ENCODE peak calls at places on chromosomes 13 and 19, in ten cellular contexts. Z is right cardiac atrium; D is activated T-cell treated with anti-CD3 and anti-CD28 coated beads for 24 hours; V is IMR-90; R is NCI-H2171; K is stimulated activated CD4-positive, alpha-beta T cell treated with anti-CD3 and anti-CD28 coated beads, Interleukin-12 subunit alpha, Interleukin-12 subunit beta, amount 100 ng/mL, for 4 hours; S is WTC11; C is type B pancreatic cell; N is activated naive CD4-positive, alpha-beta T cell treated with anti-CD3 and anti-CD28 coated beads for 36 hours; M is activated CD4-positive, CD25-positive, alpha-beta regulatory T cell. Y is an unnamed sample.
A peak's percentile ranks its signal among the peaks of the same experiment; 100 is the strongest.

GRCh38 chr19:45508931-45509691 is 1.8 kb downstream of the VASP start:
- DNase-seq in M (no peak), Z (peak; percentile 83), V (peak; percentile 66), S (peak; percentile 74), C (no peak), N (peak; percentile 66), K (no peak), D (no peak), R (no peak), Y (peak; percentile 88)

GRCh38 chr19:31639306-31639705 is 290.1 kb upstream of the TSHZ3 start:
- DNase-seq in D (no peak), M (no peak), C (no peak), V (peak; percentile 1), N (no peak), Z (no peak), R (no peak), S (no peak), K (no peak), Y (no peak)

GRCh38 chr13:34748078-34748477 is 194.0 kb upstream of the NBEA start:
- DNase-seq in M (no peak), N (no peak), Z (peak; percentile 71), R (no peak), C (no peak), K (no peak), D (no peak), V (no peak), S (no peak), Y (no peak)

GRCh38 chr19:14554382-14554812 is 17.5 kb downstream of the NDUFB7 start:
- DNase-seq in M (no peak), N (no peak), K (no peak), D (no peak), V (no peak), Z (no peak), R (peak; percentile 92), C (no peak), S (no peak), Y (peak; percentile 53)

GRCh38 chr13:49499889-49500660 is 4.3 kb downstream of the PHF11 start:
- DNase-seq in S (no peak), Z (no peak), D (no peak), M (no peak), C (no peak), N (peak; percentile 22), V (peak; percentile 90), R (no peak), K (no peak), Y (no peak)

GRCh38 chr19:31659897-31660210 is 310.6 kb upstream of the TSHZ3 start:
- DNase-seq in Z (no peak), V (peak; percentile 18), S (no peak), N (no peak), D (no peak), R (no peak), K (no peak), C (no peak), M (no peak), Y (no peak)

GRCh38 chr13:60584976-60585375 is 188.0 kb downstream of the TDRD3 start:
- DNase-seq in C (no peak), K (no peak), M (no peak), V (no peak), Z (no peak), D (no peak), R (no peak), N (no peak), S (peak; percentile 73), Y (peak; percentile 83)

GRCh38 chr19:13937479-13938360 is 497 bp downstream of the PODNL1 start:
- DNase-seq in S (peak; percentile 51), V (no peak), C (no peak), N (no peak), Z (no peak), R (no peak), K (no peak), M (no peak), D (no peak), Y (peak; percentile 45)

GRCh38 chr13:50215389-50215788 is 200.1 kb downstream of the KCNRG start:
- DNase-seq in C (no peak), M (no peak), R (no peak), V (no peak), D (no peak), K (no peak), S (no peak), N (no peak), Z (no peak), Y (no peak)

GRCh38 chr13:47611664-47612288 is 389.3 kb downstream of the SUCLA2 start:
- DNase-seq in V (peak; percentile 45), M (no peak), K (no peak), N (no peak), D (no peak), Z (no peak), R (no peak), C (no peak), S (no peak), Y (no peak)

Y was measured in H9.